ENCODE peak calls at places on chromosomes 6 and 20, in ten cellular contexts. S is HCT116, K is spleen, V is H1, B is stomach, Z is transverse colon, E is breast epithelium, Y is vagina, G is endothelial cell of umbilical vein, X is sigmoid colon. F is an unnamed sample.

GRCh38 chr20:16385891-16386290 is 187.4 kb downstream of the KIF16B start:
- DNase-seq in G (no peak), V (no peak), S (no peak), X (no peak), Y (no peak), B (no peak), K (no peak), E (no peak), Z (no peak), F (peak)

GRCh38 chr20:16828666-16829305 is 80.6 kb downstream of the OTOR start:
- DNase-seq in E (no peak), V (no peak), K (no peak), S (no peak), Z (no peak), Y (no peak), B (no peak), X (no peak), G (no peak), F (no peak)

GRCh38 chr6:44472250-44472945 is 84.9 kb downstream of the CDC5L start:
- DNase-seq in S (no peak), E (no peak), Y (no peak), Z (no peak), V (no peak), B (no peak), G (no peak), K (no peak), X (no peak), F (no peak)

GRCh38 chr6:77462359-77463307 is 658 bp downstream of the HTR1B start:
- DNase-seq in B (peak), E (no peak), Z (no peak), V (peak), X (peak), S (no peak), Y (no peak), K (no peak), G (peak), F (no peak)

GRCh38 chr20:11076434-11076833 is 402.6 kb upstream of the JAG1 start:
- DNase-seq in V (no peak), E (no peak), Z (no peak), S (no peak), Y (no peak), X (no peak), K (no peak), G (no peak), B (no peak), F (no peak)

GRCh38 chr6:154706389-154706788 is 26.8 kb upstream of the SCAF8 start:
- DNase-seq in G (no peak), X (no peak), Z (no peak), K (no peak), B (no peak), V (no peak), Y (no peak), E (no peak), S (no peak), F (no peak)

GRCh38 chr20:20038586-20038985 is 13.7 kb downstream of the CRNKL1 start:
- DNase-seq in E (no peak), Z (no peak), G (peak), X (no peak), V (no peak), S (no peak), B (no peak), Y (no peak), K (no peak), F (no peak)

GRCh38 chr6:83127258-83127657 is 59.8 kb downstream of the DOP1A start:
- DNase-seq in V (no peak), S (no peak), Y (no peak), E (no peak), X (no peak), G (no peak), B (no peak), Z (no peak), K (no peak), F (no peak)

GRCh38 chr6:4466769-4467480 is 309.3 kb upstream of the CDYL start:
- DNase-seq in B (no peak), S (no peak), X (no peak), Y (no peak), V (no peak), Z (no peak), G (peak), K (no peak), E (no peak), F (no peak)

GRCh38 chr6:138688580-138688979 is 85.0 kb upstream of the CCDC28A start:
- DNase-seq in E (no peak), B (no peak), X (no peak), Y (no peak), G (no peak), Z (no peak), S (no peak), K (no peak), V (no peak), F (no peak)

GRCh38 chr20:60784321-60784720 is 467.7 kb upstream of the CDH4 start:
- DNase-seq in S (no peak), G (no peak), X (no peak), K (no peak), Y (no peak), B (no peak), Z (no peak), E (no peak), V (no peak), F (no peak)

GRCh38 chr6:47034919-47035318 is 7.2 kb downstream of the ADGRF1 start:
- DNase-seq in S (peak), G (peak), Y (no peak), X (no peak), V (no peak), B (no peak), K (no peak), E (peak), Z (no peak), F (peak)

GRCh38 chr20:20624914-20625313 is 87.5 kb downstream of the RALGAPA2 start:
- DNase-seq in E (no peak), X (no peak), B (peak), V (no peak), Z (no peak), K (no peak), Y (no peak), G (no peak), S (no peak), F (no peak)

GRCh38 chr6:99606670-99607415 is at the start of gene PRDM13:
- DNase-seq in K (no peak), X (no peak), E (no peak), B (no peak), Z (no peak), Y (no peak), V (peak), G (no peak), S (no peak), F (no peak)

GRCh38 chr6:28349344-28349891 is 329 bp upstream of the ZKSCAN3 start:
- DNase-seq in X (no peak), B (no peak), V (no peak), Y (no peak), Z (no peak), S (no peak), K (no peak), G (no peak), E (no peak), F (no peak)

GRCh38 chr6:28347119-28347518 is 2.6 kb upstream of the ZKSCAN3 start:
- DNase-seq in Y (no peak), G (no peak), E (no peak), B (no peak), V (no peak), Z (no peak), S (no peak), X (no peak), K (no peak), F (no peak)

GRCh38 chr6:28351087-28351486 is 1.3 kb downstream of the ZKSCAN3 start:
- DNase-seq in B (peak), K (no peak), S (no peak), Y (no peak), V (no peak), G (no peak), X (no peak), Z (no peak), E (no peak), F (no peak)

GRCh38 chr6:28351493-28351925 is 1.8 kb downstream of the ZKSCAN3 start:
- DNase-seq in K (no peak), G (no peak), Y (no peak), X (no peak), S (no peak), E (no peak), B (no peak), V (no peak), Z (no peak), F (no peak)

GRCh38 chr6:28349892-28350737 is at the start of gene ZKSCAN3:
- DNase-seq in Y (no peak), B (peak), S (peak), V (peak), X (peak), E (peak), G (peak), Z (peak), K (peak), F (peak)
- TF ChIP-seq POLR2AphosphoS5 in Y (peak), B (peak), S (peak), V (no peak), X (peak), E (peak), G (peak), Z (peak), K (peak), F (peak)

GRCh38 chr6:57089265-57089664 is 723 bp upstream of the ZNF451 start:
- DNase-seq in K (no peak), G (no peak), V (no peak), S (no peak), X (no peak), Y (no peak), E (no peak), B (no peak), Z (no peak), F (no peak)
- H3K4me3 ChIP-seq in K (peak), G (no peak), V (peak), S (peak), X (peak), Y (peak), E (peak), B (peak), Z (peak), F (peak)

DNA sequence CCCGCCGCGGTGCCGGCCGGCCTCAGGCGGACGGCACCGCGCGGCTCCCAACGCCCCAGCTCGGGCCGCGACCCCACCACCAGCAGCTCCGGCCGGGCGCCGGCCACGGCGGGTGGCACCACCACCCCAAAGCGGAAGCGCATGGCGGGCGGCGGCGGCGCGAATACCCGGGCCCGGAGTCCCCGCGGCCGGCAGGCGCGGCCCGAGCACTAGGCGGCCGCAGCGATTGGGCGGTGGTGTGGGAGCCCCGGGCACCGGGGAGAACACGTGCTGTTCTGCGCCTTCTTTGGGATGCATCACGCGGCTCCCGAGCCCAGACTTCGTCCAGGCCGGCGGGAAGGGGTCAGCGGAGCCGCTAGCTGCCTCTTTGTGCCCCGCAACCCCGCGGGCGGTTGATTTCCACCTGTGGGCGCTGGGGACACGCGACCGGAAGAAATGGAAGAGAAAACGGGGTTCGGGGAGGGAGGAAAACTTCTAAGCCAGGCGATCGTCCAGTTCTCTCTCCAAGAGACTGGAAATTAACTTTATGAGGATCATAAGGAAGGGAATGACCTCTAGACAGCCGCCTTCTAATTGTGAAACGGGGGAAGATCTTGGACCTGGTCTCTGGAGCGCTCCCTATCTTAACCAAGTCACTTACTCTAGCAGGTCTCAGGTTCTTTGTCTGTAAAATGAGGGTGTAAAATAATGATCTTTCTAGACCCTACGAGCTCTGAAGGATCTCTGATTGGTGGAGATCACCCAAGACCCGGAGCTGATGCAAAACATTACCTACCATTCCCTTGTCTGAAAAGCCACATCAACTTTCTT is at the start of gene EPM2A:
- DNase-seq in E (peak), K (peak), S (peak), B (peak), Y (no peak), Z (peak), X (peak), G (peak), V (peak), F (peak)
- TF ChIP-seq POLR2A in E (peak), K (peak), S (peak), B (no peak), Y (no peak), Z (peak), X (peak), G (no peak), V (peak), F (peak)

DNA sequence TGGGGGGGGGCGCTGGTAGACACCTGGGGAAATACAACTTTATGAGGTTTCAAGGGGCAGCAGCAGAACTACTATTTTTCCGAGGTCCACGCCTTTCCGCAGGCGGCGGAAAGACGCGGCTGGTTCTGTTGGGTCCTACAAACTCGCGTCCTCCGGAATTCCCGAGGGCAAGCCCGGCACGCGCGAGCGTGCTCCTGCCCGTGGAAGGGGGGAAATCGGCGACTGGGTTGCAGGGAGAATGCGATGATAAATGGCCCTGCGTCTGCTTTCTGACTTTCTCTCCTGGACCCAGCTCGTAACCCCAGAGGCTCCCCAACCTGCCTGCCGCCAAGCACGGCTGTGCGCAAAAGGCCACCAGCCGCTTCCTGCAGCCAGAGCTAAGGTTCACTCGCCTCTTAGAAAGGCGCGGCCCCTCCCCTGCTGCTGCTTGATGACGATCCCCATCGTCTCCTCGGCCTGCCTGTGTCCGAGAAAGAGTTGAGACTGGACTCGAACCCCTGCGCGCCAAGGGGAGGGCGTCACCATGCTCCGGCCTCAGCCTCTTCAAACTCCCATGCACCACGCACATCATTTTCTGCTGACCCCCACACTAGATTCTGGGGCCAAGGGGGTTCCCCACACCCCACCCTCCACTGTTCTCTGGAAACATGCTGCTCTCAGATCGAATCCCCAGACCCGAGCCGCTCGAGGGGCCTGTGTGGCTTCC is 6.7 kb downstream of the FOXA2 start:
- DNase-seq in Z (peak), Y (no peak), K (no peak), V (peak), S (no peak), E (no peak), B (peak), X (no peak), G (no peak), F (no peak)
- TF ChIP-seq POLR2AphosphoS5 in Z (no peak), Y (no peak), K (no peak), V (no peak), S (no peak), E (no peak), B (no peak), X (no peak), G (no peak), F (no peak)

GRCh38 chr20:1619861-1620444 is at the start of gene SIRPB1:
- DNase-seq in E (no peak), Y (no peak), G (peak), K (peak), Z (no peak), V (no peak), X (no peak), B (no peak), S (no peak), F (peak)
- H3K4me3 ChIP-seq in E (no peak), Y (no peak), G (no peak), K (peak), Z (no peak), V (no peak), X (no peak), B (no peak), S (no peak), F (no peak)

DNA sequence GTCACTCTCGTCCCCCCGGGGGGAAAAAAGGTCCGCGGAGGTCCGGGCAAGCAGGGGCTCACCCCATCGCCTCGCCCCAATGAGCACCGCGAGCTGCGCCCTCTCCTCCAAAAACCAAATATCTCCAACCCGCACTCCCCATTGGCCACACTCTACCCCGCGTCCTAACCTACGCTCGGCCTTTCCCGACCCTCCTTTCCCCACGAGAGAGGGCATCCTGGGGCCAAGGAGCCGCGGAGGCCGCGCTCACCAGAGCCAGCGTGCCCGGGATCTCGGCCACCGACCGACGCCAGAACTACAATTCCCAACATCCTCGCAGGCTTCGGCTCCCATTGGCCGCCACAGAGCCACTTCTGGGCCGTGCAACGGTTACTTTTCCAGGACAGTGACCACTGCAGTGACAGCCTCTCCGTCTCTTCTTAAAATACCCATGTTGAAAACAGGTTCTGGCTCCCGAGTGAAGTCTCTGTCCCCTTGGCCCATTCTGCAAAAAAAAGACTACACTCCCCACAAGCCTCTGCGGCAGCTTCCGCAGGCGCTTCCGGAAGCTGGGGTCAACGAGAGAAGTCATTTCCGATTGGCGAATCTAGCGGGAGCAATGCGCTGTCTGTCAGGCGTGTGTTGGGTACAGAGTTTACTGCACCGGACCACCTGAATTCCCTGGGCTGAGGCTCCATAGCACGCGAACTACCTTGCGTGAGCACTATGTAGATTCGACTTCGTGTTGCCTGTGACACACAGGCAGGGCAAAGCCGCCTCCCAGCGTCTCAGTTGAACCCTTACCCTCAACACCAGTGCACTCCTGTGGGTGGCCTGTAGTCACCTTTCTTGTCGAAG is at the start of gene ZNF343:
- DNase-seq in S (peak), Y (no peak), X (peak), K (peak), V (peak), B (peak), Z (peak), G (peak), E (peak), F (peak)
- TF ChIP-seq POLR2A in S (peak), Y (no peak), X (peak), K (peak), V (no peak), B (peak), Z (peak), G (peak), E (no peak), F (no peak)

GRCh38 chr6:35613762-35614161 is 75.0 kb downstream of the FKBP5 start:
- DNase-seq in Z (no peak), S (no peak), K (no peak), B (no peak), Y (no peak), X (no peak), V (no peak), G (no peak), E (no peak), F (no peak)

GRCh38 chr6:35607517-35608233 is 81.0 kb downstream of the FKBP5 start:
- DNase-seq in K (no peak), Y (no peak), E (no peak), B (no peak), Z (no peak), S (no peak), X (no peak), V (no peak), G (no peak), F (no peak)

GRCh38 chr6:35605600-35605999 is 83.1 kb downstream of the FKBP5 start:
- DNase-seq in E (no peak), K (no peak), V (no peak), B (no peak), G (no peak), S (no peak), Y (no peak), X (no peak), Z (no peak), F (no peak)

GRCh38 chr6:35611235-35611634 is 77.5 kb downstream of the FKBP5 start:
- DNase-seq in E (no peak), S (no peak), Z (no peak), Y (no peak), G (no peak), B (no peak), X (no peak), V (no peak), K (no peak), F (no peak)

GRCh38 chr6:35610830-35611229 is 77.9 kb downstream of the FKBP5 start:
- DNase-seq in K (no peak), X (no peak), B (no peak), S (no peak), E (no peak), Z (no peak), V (no peak), Y (no peak), G (no peak), F (no peak)
- TF ChIP-seq POLR2AphosphoS5 in K (no peak), X (no peak), B (peak), S (no peak), E (no peak), Z (no peak), V (no peak), Y (no peak), G (no peak), F (peak)

DNA sequence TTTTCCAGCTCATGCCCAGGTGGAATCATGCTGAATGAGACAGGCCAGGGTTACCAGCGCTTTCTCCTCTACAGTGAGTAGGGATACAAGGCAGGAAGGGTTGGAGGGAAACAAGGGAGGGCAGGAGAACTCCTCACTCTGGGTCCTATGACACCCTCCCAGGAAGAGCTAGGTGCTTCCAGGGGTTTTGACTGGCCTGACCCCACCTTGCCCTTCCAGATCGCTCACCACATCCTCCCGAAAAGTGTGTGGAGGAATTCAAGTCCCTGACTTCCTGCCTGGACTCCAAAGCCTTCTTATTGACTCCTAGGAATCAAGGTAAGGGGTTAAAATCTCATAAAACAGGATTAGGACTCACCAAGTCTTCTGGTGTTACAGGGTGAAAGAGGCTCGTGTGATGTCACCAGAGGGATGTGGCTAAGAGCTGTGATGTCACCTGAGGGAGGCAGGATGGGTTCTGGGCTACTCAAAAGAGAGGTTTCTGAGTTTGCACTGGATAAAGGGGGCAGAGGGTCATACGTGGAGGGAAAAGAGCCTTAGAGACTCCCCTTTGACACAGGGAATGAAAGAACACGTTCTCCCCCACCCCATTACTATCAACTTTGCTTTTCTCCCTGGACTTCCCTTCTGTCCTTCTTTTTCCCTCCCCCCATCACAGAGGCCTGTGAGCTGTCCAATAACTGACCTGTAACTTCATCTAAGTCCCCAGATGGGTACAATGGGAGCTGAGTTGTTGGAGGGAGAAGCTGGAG is 1.9 kb downstream of the APOM start:
- DNase-seq in B (no peak), G (no peak), E (no peak), Z (no peak), K (no peak), Y (no peak), V (no peak), X (no peak), S (no peak), F (no peak)
- H3K4me3 ChIP-seq in B (no peak), G (no peak), E (no peak), Z (no peak), K (no peak), Y (no peak), V (no peak), X (no peak), S (no peak), F (no peak)

GRCh38 chr6:158231551-158232444 is 63.6 kb downstream of the GTF2H5 start:
- DNase-seq in K (peak), Y (no peak), E (peak), Z (peak), V (peak), X (peak), B (peak), G (peak), S (no peak), F (no peak)

GRCh38 chr6:158233214-158233795 is 65.2 kb downstream of the GTF2H5 start:
- DNase-seq in B (no peak), G (peak), K (no peak), X (no peak), Z (no peak), V (no peak), S (no peak), E (no peak), Y (no peak), F (no peak)

GRCh38 chr6:158230967-158231550 is 62.9 kb downstream of the GTF2H5 start:
- DNase-seq in B (no peak), Y (no peak), S (no peak), X (no peak), E (no peak), V (no peak), K (no peak), Z (no peak), G (no peak), F (no peak)

GRCh38 chr6:158229823-158230222 is 61.7 kb downstream of the GTF2H5 start:
- DNase-seq in K (no peak), G (no peak), S (no peak), V (no peak), X (no peak), B (no peak), E (no peak), Z (no peak), Y (no peak), F (no peak)

GRCh38 chr6:158232445-158233213 is 64.5 kb downstream of the GTF2H5 start:
- DNase-seq in E (peak), K (peak), Y (no peak), V (peak), Z (peak), S (no peak), G (peak), X (peak), B (peak), F (no peak)
- TF ChIP-seq POLR2A in E (no peak), K (no peak), Y (no peak), V (no peak), Z (peak), S (no peak), G (peak), X (no peak), B (no peak), F (no peak)

F was measured in esophagus muscularis mucosa.